ENCODE peak calls at places on chromosomes 11 and 22, in seven cellular contexts. M, J, U, S, G, N and R are unnamed samples.

GRCh38 chr22:35299217-35299716 is 427 bp upstream of the TOM1 start:
- DNase-seq in J (no peak), M (no peak), S (peak), U (no peak), N (no peak), G (no peak), R (no peak)

GRCh38 chr22:38758276-38758945 is 2.6 kb upstream of the SUN2 start:
- DNase-seq in U (no peak), J (no peak), G (no peak), N (no peak), S (no peak), M (no peak), R (no peak)

GRCh38 chr11:130437848-130438247 is 9.4 kb upstream of the ADAMTS8 start:
- DNase-seq in J (no peak), N (no peak), S (no peak), M (no peak), U (no peak), G (no peak), R (no peak)

GRCh38 chr22:30372915-30373314 is 14.3 kb downstream of the RNF215 start:
- DNase-seq in S (no peak), J (no peak), N (no peak), G (no peak), U (peak), M (no peak), R (no peak)

GRCh38 chr11:27234043-27234668 is 128.9 kb downstream of the CCDC34 start:
- DNase-seq in J (peak), G (no peak), N (no peak), M (peak), S (no peak), U (no peak), R (no peak)

GRCh38 chr11:61083601-61084147 is 18.6 kb upstream of the CD5 start:
- DNase-seq in U (peak), G (no peak), N (no peak), J (no peak), M (no peak), S (no peak), R (no peak)

GRCh38 chr22:31800065-31800464 is 46.2 kb downstream of the DEPDC5 start:
- DNase-seq in M (peak), G (no peak), S (no peak), J (no peak), N (no peak), U (no peak), R (no peak)

GRCh38 chr22:31646186-31647019 is 15.6 kb downstream of the PISD start:
- DNase-seq in N (no peak), U (no peak), J (peak), M (peak), G (no peak), S (no peak), R (no peak)

GRCh38 chr11:4191031-4191571 is 96.5 kb downstream of the RRM1 start:
- DNase-seq in J (no peak), S (peak), N (no peak), G (peak), M (no peak), U (no peak), R (peak)

GRCh38 chr22:45292675-45293402 is 8.1 kb downstream of the UPK3A start:
- DNase-seq in S (no peak), M (no peak), J (no peak), U (no peak), N (no peak), G (no peak), R (no peak)

GRCh38 chr11:96235725-96236124 is 107.3 kb downstream of the MAML2 start:
- DNase-seq in U (no peak), J (no peak), G (no peak), M (no peak), N (no peak), S (no peak), R (no peak)

GRCh38 chr11:126318642-126319373 is 14.9 kb downstream of the DCPS start:
- DNase-seq in G (peak), U (peak), M (no peak), N (no peak), S (peak), J (peak), R (peak)

GRCh38 chr11:71256080-71256479 is 3.7 kb upstream of the SHANK2 start:
- DNase-seq in G (no peak), J (no peak), M (no peak), N (no peak), U (no peak), S (no peak), R (no peak)

GRCh38 chr22:44026630-44027511 is 2.8 kb downstream of the PARVB start:
- DNase-seq in G (peak), J (peak), S (peak), U (peak), N (peak), M (no peak), R (peak)

GRCh38 chr11:88320149-88320559 is 17.4 kb downstream of the CTSC start:
- DNase-seq in U (no peak), S (no peak), N (no peak), J (no peak), M (no peak), G (no peak), R (no peak)

GRCh38 chr22:23386245-23386631 is 193.9 kb downstream of the IGLL1 start:
- DNase-seq in S (no peak), J (no peak), G (no peak), N (no peak), M (no peak), U (no peak), R (no peak)
- TF ChIP-seq CTCF in S (no peak), J (no peak), G (no peak), N (no peak), M (peak), U (no peak), R (no peak)

GRCh38 chr11:9575531-9576240 is 2.2 kb downstream of the WEE1 start:
- DNase-seq in U (no peak), J (no peak), S (no peak), G (no peak), M (no peak), N (no peak), R (no peak)
- H3K27ac ChIP-seq in U (peak), J (peak), S (peak), G (peak), M (peak), N (peak), R (peak)

GRCh38 chr11:104259121-104259610 is 95.2 kb upstream of the PDGFD start:
- DNase-seq in M (no peak), U (no peak), J (no peak), N (no peak), S (no peak), G (no peak), R (no peak)
- TF ChIP-seq POLR2A in M (no peak), U (no peak), J (no peak), N (no peak), S (no peak), G (no peak), R (no peak)

GRCh38 chr11:74683279-74683871 is 47.9 kb downstream of the CHRDL2 start:
- DNase-seq in N (no peak), G (no peak), U (peak), J (no peak), S (no peak), M (no peak), R (peak)
- TF ChIP-seq CTCF in N (peak), G (peak), U (no peak), J (peak), S (peak), M (no peak), R (peak)

GRCh38 chr11:128553662-128554392 is 33.5 kb downstream of the ETS1 start:
- DNase-seq in M (peak), G (peak), S (no peak), N (no peak), J (no peak), U (no peak), R (no peak)
- H3K27ac ChIP-seq in M (no peak), G (no peak), S (peak), N (no peak), J (peak), U (peak), R (no peak)